ENCODE peak calls at places on chromosomes 4 and X, in nine cellular contexts. F is body of pancreas; D is stimulated activated CD4-positive, alpha-beta T cell treated with anti-CD3 and anti-CD28 coated beads, Interleukin-2, amount 100 ng/mL, for 48 hours; V is pancreas; U is globus pallidus; N is GM12865; J is A172; R is H7; H is GM19239. L is an unnamed sample.

GRCh38 chr4:88814043-88814617 is 116.5 kb upstream of the NAP1L5 start:
- DNase-seq in D (no peak), V (no peak), J (no peak), F (peak), N (peak), H (no peak), R (peak), U (no peak), L (no peak)

GRCh38 chr4:5839332-5839731 is 53.6 kb downstream of the CRMP1 start:
- DNase-seq in R (no peak), V (no peak), D (no peak), U (no peak), N (no peak), J (no peak), F (no peak), H (no peak), L (no peak)

GRCh38 chrX:119682019-119682989 is 10.7 kb downstream of the SEPTIN6 start:
- DNase-seq in N (peak), V (no peak), R (no peak), U (no peak), D (no peak), H (no peak), F (no peak), J (no peak), L (no peak)

GRCh38 chr4:10584042-10584441 is 100.5 kb downstream of the CLNK start:
- DNase-seq in D (no peak), J (peak), V (no peak), U (peak), H (no peak), N (peak), F (peak), R (no peak), L (peak)

GRCh38 chrX:150049647-150050046 is 111.4 kb upstream of the EOLA2 start:
- DNase-seq in H (no peak), U (no peak), J (no peak), D (no peak), N (no peak), R (no peak), F (no peak), V (no peak), L (peak)

GRCh38 chr4:73705056-73705432 is 35.3 kb upstream of the CXCL8 start:
- DNase-seq in F (no peak), R (peak), U (no peak), J (peak), H (no peak), D (no peak), V (no peak), N (no peak), L (peak)

GRCh38 chr4:2861631-2862436 is 18.2 kb downstream of the ADD1 start:
- DNase-seq in U (no peak), R (no peak), V (no peak), D (no peak), N (peak), J (no peak), F (no peak), H (no peak), L (no peak)

GRCh38 chr4:17577660-17578481 is 873 bp downstream of the LAP3 start:
- DNase-seq in R (peak), F (peak), J (peak), D (peak), U (peak), N (peak), H (no peak), V (peak), L (peak)

GRCh38 chr4:29756966-29757365 is 963.2 kb upstream of the PCDH7 start:
- DNase-seq in F (no peak), D (no peak), H (no peak), V (no peak), U (no peak), R (no peak), N (no peak), J (no peak), L (no peak)

GRCh38 chrX:39427492-39428289 is 626.4 kb downstream of the MID1IP1 start:
- DNase-seq in N (no peak), H (no peak), D (peak), U (no peak), V (no peak), F (no peak), R (no peak), J (peak), L (peak)

GRCh38 chrX:19127649-19128168 is 5.4 kb upstream of the ADGRG2 start:
- DNase-seq in R (no peak), V (no peak), N (no peak), D (no peak), F (no peak), U (no peak), J (peak), H (no peak), L (peak)

GRCh38 chr4:83149885-83150562 is 35.5 kb upstream of the PLAC8 start:
- DNase-seq in J (no peak), F (no peak), N (no peak), R (no peak), D (no peak), H (no peak), V (no peak), U (no peak), L (no peak)